ENCODE peak calls at places on chromosomes 3 and 15, in eight cellular contexts. One of them, this sample, is unnamed.

GRCh38 chr3:188776447-188776846 is 395.3 kb upstream of the TPRG1 start:
- DNase-seq in GM12878: no peak
- DNase-seq in HepG2: no peak
- DNase-seq in endothelial cell of umbilical vein: peak; percentile 74
- DNase-seq in HCT116: no peak
- DNase-seq in SK-N-SH: no peak
- DNase-seq in H1: no peak
- DNase-seq in K562: no peak
- DNase-seq in this sample: no peak

GRCh38 chr15:44137750-44138149 is 57.3 kb downstream of the FRMD5 start:
- DNase-seq in H1: no peak
- DNase-seq in K562: no peak
- DNase-seq in SK-N-SH: peak; percentile 30
- DNase-seq in HepG2: no peak
- DNase-seq in GM12878: no peak
- DNase-seq in endothelial cell of umbilical vein: peak; percentile 80
- DNase-seq in HCT116: no peak
- DNase-seq in this sample: no peak

GRCh38 chr3:132285620-132285945 is 31.6 kb upstream of the ACP3 start:
- DNase-seq in SK-N-SH: no peak
- DNase-seq in HCT116: no peak
- DNase-seq in H1: no peak
- DNase-seq in K562: no peak
- DNase-seq in HepG2: no peak
- DNase-seq in GM12878: no peak
- DNase-seq in endothelial cell of umbilical vein: no peak
- DNase-seq in this sample: no peak

GRCh38 chr3:34213481-34213880 is 415.1 kb downstream of the PDCD6IP start:
- DNase-seq in HepG2: no peak
- DNase-seq in endothelial cell of umbilical vein: peak; percentile 11
- DNase-seq in GM12878: no peak
- DNase-seq in H1: no peak
- DNase-seq in HCT116: no peak
- DNase-seq in SK-N-SH: no peak
- DNase-seq in K562: no peak
- DNase-seq in this sample: no peak

GRCh38 chr15:90219421-90220141 is 14.2 kb downstream of the CIB1 start:
- DNase-seq in H1: no peak
- DNase-seq in K562: peak; percentile 70
- DNase-seq in SK-N-SH: peak; percentile 90
- DNase-seq in endothelial cell of umbilical vein: peak; percentile 20
- DNase-seq in HepG2: no peak
- DNase-seq in HCT116: no peak
- DNase-seq in GM12878: no peak
- DNase-seq in this sample: no peak

GRCh38 chr15:58903232-58903631 is 30.2 kb downstream of the SLTM start:
- DNase-seq in H1: no peak
- DNase-seq in HCT116: no peak
- DNase-seq in SK-N-SH: no peak
- DNase-seq in HepG2: no peak
- DNase-seq in K562: no peak
- DNase-seq in endothelial cell of umbilical vein: no peak
- DNase-seq in GM12878: no peak
- DNase-seq in this sample: no peak

GRCh38 chr15:74954515-74954914 is 2.1 kb downstream of the RPP25 start:
- DNase-seq in K562: peak; percentile 95
- DNase-seq in SK-N-SH: peak; percentile 79
- DNase-seq in H1: no peak
- DNase-seq in endothelial cell of umbilical vein: peak; percentile 59
- DNase-seq in HCT116: no peak
- DNase-seq in HepG2: no peak
- DNase-seq in GM12878: no peak
- DNase-seq in this sample: no peak

GRCh38 chr3:40120816-40121215 is 188.7 kb upstream of the EIF1B start:
- DNase-seq in H1: no peak
- DNase-seq in K562: no peak
- DNase-seq in GM12878: no peak
- DNase-seq in HepG2: no peak
- DNase-seq in HCT116: no peak
- DNase-seq in SK-N-SH: no peak
- DNase-seq in endothelial cell of umbilical vein: no peak
- DNase-seq in this sample: peak; percentile 13

GRCh38 chr15:39207532-39208115 is 373.3 kb upstream of the THBS1 start:
- DNase-seq in H1: no peak
- DNase-seq in GM12878: no peak
- DNase-seq in HepG2: no peak
- DNase-seq in endothelial cell of umbilical vein: no peak
- DNase-seq in SK-N-SH: no peak
- DNase-seq in HCT116: no peak
- DNase-seq in K562: no peak
- DNase-seq in this sample: no peak

GRCh38 chr15:95298729-95299128 is 1031.8 kb upstream of the NR2F2 start:
- DNase-seq in K562: no peak
- DNase-seq in GM12878: no peak
- DNase-seq in H1: no peak
- DNase-seq in HCT116: no peak
- DNase-seq in HepG2: no peak
- DNase-seq in endothelial cell of umbilical vein: no peak
- DNase-seq in SK-N-SH: no peak
- DNase-seq in this sample: no peak

GRCh38 chr15:73782339-73782979 is 29.3 kb upstream of the INSYN1 start:
- DNase-seq in HCT116: no peak
- DNase-seq in HepG2: no peak
- DNase-seq in H1: no peak
- DNase-seq in SK-N-SH: no peak
- DNase-seq in endothelial cell of umbilical vein: no peak
- DNase-seq in K562: no peak
- DNase-seq in GM12878: no peak
- DNase-seq in this sample: no peak

GRCh38 chr3:72338942-72339749 is 509.1 kb downstream of the SHQ1 start:
- DNase-seq in K562: peak; percentile 87
- DNase-seq in HepG2: peak; percentile 41
- DNase-seq in H1: no peak
- DNase-seq in endothelial cell of umbilical vein: peak; percentile 80
- DNase-seq in SK-N-SH: no peak
- DNase-seq in HCT116: peak; percentile 95
- DNase-seq in GM12878: peak; percentile 15
- DNase-seq in this sample: peak; percentile 53

GRCh38 chr15:51460796-51461195 is 119.3 kb downstream of the GLDN start:
- DNase-seq in HepG2: no peak
- DNase-seq in HCT116: no peak
- DNase-seq in K562: no peak
- DNase-seq in endothelial cell of umbilical vein: no peak
- DNase-seq in GM12878: no peak
- DNase-seq in H1: no peak
- DNase-seq in SK-N-SH: no peak
- DNase-seq in this sample: no peak

GRCh38 chr3:182138388-182138787 is 426.7 kb downstream of the SOX2 start:
- DNase-seq in SK-N-SH: no peak
- DNase-seq in endothelial cell of umbilical vein: no peak
- DNase-seq in HCT116: no peak
- DNase-seq in K562: no peak
- DNase-seq in GM12878: no peak
- DNase-seq in H1: no peak
- DNase-seq in HepG2: no peak
- DNase-seq in this sample: no peak

GRCh38 chr3:171586274-171586673 is 126.1 kb upstream of the TNIK start:
- DNase-seq in GM12878: no peak
- DNase-seq in HepG2: no peak
- DNase-seq in HCT116: no peak
- DNase-seq in SK-N-SH: peak; percentile 26
- DNase-seq in H1: no peak
- DNase-seq in endothelial cell of umbilical vein: no peak
- DNase-seq in K562: no peak
- DNase-seq in this sample: no peak

GRCh38 chr3:133754973-133755828 is 9.0 kb downstream of the TF start:
- DNase-seq in SK-N-SH: no peak
- DNase-seq in endothelial cell of umbilical vein: no peak
- DNase-seq in K562: no peak
- DNase-seq in H1: no peak
- DNase-seq in HCT116: no peak
- DNase-seq in HepG2: no peak
- DNase-seq in GM12878: no peak
- DNase-seq in this sample: no peak

GRCh38 chr3:50318615-50319014 is 3.9 kb downstream of the HYAL2 start:
- DNase-seq in endothelial cell of umbilical vein: no peak
- DNase-seq in GM12878: no peak
- DNase-seq in HCT116: no peak
- DNase-seq in SK-N-SH: no peak
- DNase-seq in K562: no peak
- DNase-seq in H1: no peak
- DNase-seq in HepG2: no peak
- DNase-seq in this sample: no peak

GRCh38 chr3:50314816-50315215 is 7.7 kb downstream of the HYAL2 start:
- DNase-seq in H1: no peak
- DNase-seq in K562: no peak
- DNase-seq in GM12878: no peak
- DNase-seq in SK-N-SH: no peak
- DNase-seq in HepG2: no peak
- DNase-seq in endothelial cell of umbilical vein: no peak
- DNase-seq in HCT116: no peak
- DNase-seq in this sample: no peak

GRCh38 chr3:50318163-50318562 is 4.4 kb downstream of the HYAL2 start:
- DNase-seq in SK-N-SH: no peak
- DNase-seq in endothelial cell of umbilical vein: no peak
- DNase-seq in HepG2: no peak
- DNase-seq in K562: no peak
- DNase-seq in GM12878: no peak
- DNase-seq in HCT116: no peak
- DNase-seq in H1: no peak
- DNase-seq in this sample: no peak

GRCh38 chr3:50317303-50317702 is 5.2 kb downstream of the HYAL2 start:
- DNase-seq in HepG2: no peak
- DNase-seq in GM12878: no peak
- DNase-seq in SK-N-SH: no peak
- DNase-seq in endothelial cell of umbilical vein: no peak
- DNase-seq in HCT116: peak; percentile 58
- DNase-seq in K562: no peak
- DNase-seq in H1: no peak
- DNase-seq in this sample: no peak

DNA sequence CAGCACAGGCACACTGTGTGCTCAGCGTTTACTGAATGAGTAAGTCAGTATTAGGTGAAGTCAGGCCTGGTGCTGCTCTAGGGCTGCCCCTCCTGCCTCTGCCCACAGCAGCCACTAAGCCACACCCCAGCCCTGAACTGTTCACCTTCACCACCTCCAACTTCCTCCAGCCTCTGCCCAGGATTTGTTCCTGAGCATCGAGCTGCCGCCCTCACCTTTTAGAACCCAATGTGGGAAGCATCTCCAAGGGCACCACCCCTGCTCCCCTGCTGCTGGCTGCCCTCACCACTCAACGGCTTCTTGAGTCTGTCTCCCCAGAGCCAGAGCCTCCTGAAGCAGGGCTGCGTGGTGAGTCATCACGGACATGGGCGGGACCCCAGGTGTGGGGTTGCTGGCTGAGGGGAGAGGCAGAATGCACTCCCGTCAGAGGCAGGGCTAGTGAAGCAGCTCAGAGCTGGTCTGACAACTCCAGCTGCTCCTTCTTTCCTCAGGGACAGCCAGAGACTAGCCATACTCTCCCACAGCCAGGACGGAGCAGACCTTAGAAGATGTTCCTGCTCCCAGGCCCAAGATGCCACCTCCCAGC is 5.8 kb downstream of the HYAL2 start:
- DNase-seq in K562: peak; percentile 85
- DNase-seq in H1: no peak
- DNase-seq in SK-N-SH: no peak
- DNase-seq in GM12878: no peak
- DNase-seq in HepG2: no peak
- DNase-seq in HCT116: peak; percentile 93
- DNase-seq in endothelial cell of umbilical vein: peak; percentile 41
- DNase-seq in this sample: no peak
- H3K4me2 ChIP-seq in K562: peak overlapping the region; percentile 65
- H3K4me2 ChIP-seq in H1: no peak overlapping the region
- H3K4me2 ChIP-seq in SK-N-SH: peak overlapping the region; percentile 11
- H3K4me2 ChIP-seq in GM12878: no peak overlapping the region
- H3K4me2 ChIP-seq in HepG2: no peak overlapping the region
- H3K4me2 ChIP-seq in HCT116: peak overlapping the region; percentile 92
- H3K4me2 ChIP-seq in endothelial cell of umbilical vein: no peak overlapping the region
- H3K4me2 ChIP-seq in this sample: peak overlapping the region; percentile 66

GRCh38 chr3:7927864-7928263 is 573.8 kb upstream of the LMCD1 start:
- DNase-seq in GM12878: no peak
- DNase-seq in HepG2: no peak
- DNase-seq in K562: no peak
- DNase-seq in H1: no peak
- DNase-seq in endothelial cell of umbilical vein: no peak
- DNase-seq in SK-N-SH: no peak
- DNase-seq in HCT116: no peak
- DNase-seq in this sample: no peak
- TF ChIP-seq MAX in GM12878: no peak
- TF ChIP-seq MAX in HepG2: no peak
- TF ChIP-seq MAX in K562: no peak
- TF ChIP-seq MAX in H1: no peak
- TF ChIP-seq MAX in endothelial cell of umbilical vein: no peak
- TF ChIP-seq MAX in SK-N-SH: no peak
- TF ChIP-seq MAX in HCT116: no peak
- TF ChIP-seq MAX in this sample: no peak

DNA sequence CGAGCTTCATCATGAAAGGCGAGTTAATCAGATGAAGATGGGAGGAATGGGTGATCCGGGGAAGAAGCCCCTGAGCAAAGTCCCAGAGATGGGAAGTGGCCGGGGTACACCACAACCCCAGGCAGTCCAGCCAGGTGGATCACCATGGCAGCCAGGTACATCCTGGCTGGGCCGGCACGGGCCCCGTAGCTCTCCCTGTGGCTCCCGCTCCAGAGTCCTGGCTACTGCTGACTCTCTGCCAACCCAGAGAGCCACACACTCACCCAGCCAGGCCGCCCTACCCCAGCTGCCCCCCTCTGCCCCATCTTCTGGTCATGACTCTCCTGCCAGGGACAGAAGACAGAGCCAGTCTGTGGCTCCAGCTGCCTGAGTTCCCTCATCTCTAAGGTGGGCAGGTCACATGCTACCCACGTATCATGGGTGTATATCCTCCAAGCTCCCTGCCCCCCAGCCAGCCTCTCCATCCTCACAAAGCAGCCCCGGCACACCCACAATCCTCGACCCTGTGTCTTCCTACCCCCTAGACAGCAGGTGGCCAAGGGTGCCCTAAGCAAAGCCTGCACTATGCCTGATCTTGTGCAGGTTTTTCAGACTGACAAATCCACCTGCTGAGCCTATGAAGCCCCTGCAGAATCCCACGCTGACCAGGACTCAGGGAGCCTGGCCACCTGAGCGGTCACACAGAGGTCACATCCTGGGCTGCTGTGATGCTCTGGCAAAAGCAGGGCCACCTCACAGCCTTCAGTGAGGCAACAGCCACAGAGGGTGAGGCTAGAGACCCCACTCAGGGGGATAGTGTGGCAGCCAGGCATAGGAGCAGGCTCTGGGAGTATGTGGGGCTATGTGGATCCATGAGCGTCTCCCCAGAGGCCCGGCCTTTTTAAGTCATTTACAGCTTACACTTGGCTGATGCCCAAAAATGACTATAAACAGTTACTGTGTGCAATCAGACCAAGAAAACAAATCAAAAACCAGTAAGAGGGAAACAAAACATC is 13.2 kb downstream of the XXYLT1 start:
- DNase-seq in K562: no peak
- DNase-seq in endothelial cell of umbilical vein: no peak
- DNase-seq in GM12878: no peak
- DNase-seq in SK-N-SH: peak; percentile 56
- DNase-seq in H1: no peak
- DNase-seq in HCT116: no peak
- DNase-seq in HepG2: no peak
- DNase-seq in this sample: no peak
- H3K4me2 ChIP-seq in K562: no peak overlapping the region
- H3K4me2 ChIP-seq in endothelial cell of umbilical vein: no peak overlapping the region
- H3K4me2 ChIP-seq in GM12878: no peak overlapping the region
- H3K4me2 ChIP-seq in SK-N-SH: no peak overlapping the region
- H3K4me2 ChIP-seq in H1: no peak overlapping the region
- H3K4me2 ChIP-seq in HCT116: no peak overlapping the region
- H3K4me2 ChIP-seq in HepG2: peak overlapping the region; percentile 88
- H3K4me2 ChIP-seq in this sample: no peak overlapping the region

GRCh38 chr3:126349071-126349470 is 8.1 kb downstream of the KLF15 start:
- DNase-seq in GM12878: no peak
- DNase-seq in HepG2: no peak
- DNase-seq in endothelial cell of umbilical vein: no peak
- DNase-seq in K562: no peak
- DNase-seq in SK-N-SH: no peak
- DNase-seq in HCT116: no peak
- DNase-seq in H1: no peak
- DNase-seq in this sample: no peak
- TF ChIP-seq MAX in GM12878: no peak
- TF ChIP-seq MAX in HepG2: no peak
- TF ChIP-seq MAX in endothelial cell of umbilical vein: no peak
- TF ChIP-seq MAX in K562: no peak
- TF ChIP-seq MAX in SK-N-SH: no peak
- TF ChIP-seq MAX in HCT116: no peak
- TF ChIP-seq MAX in H1: no peak
- TF ChIP-seq MAX in this sample: no peak

This sample was measured in A549.